ENCODE peak calls at places on chromosome 1, in six cellular contexts. One of them, this sample, is unnamed.

GRCh38 chr1:94669213-94669612 is 127.7 kb upstream of the F3 start:
- DNase-seq in substantia nigra: no peak
- DNase-seq in heart right ventricle: no peak
- DNase-seq in iPS DF 6.9: no peak
- DNase-seq in aorta: no peak
- DNase-seq in stomach: no peak
- DNase-seq in this sample: no peak

GRCh38 chr1:225464851-225465792 is 37.3 kb upstream of the LBR start:
- DNase-seq in substantia nigra: no peak
- DNase-seq in heart right ventricle: no peak
- DNase-seq in iPS DF 6.9: peak
- DNase-seq in aorta: peak
- DNase-seq in stomach: no peak
- DNase-seq in this sample: no peak

GRCh38 chr1:44645466-44646244 is 28.6 kb downstream of the TMEM53 start:
- DNase-seq in substantia nigra: peak
- DNase-seq in heart right ventricle: peak
- DNase-seq in iPS DF 6.9: no peak
- DNase-seq in aorta: peak
- DNase-seq in stomach: peak
- DNase-seq in this sample: no peak

GRCh38 chr1:228988655-228989054 is 253.4 kb downstream of the RHOU start:
- DNase-seq in substantia nigra: no peak
- DNase-seq in heart right ventricle: no peak
- DNase-seq in iPS DF 6.9: no peak
- DNase-seq in aorta: no peak
- DNase-seq in stomach: no peak
- DNase-seq in this sample: no peak

GRCh38 chr1:243917177-243917862 is 67.3 kb upstream of the AKT3 start:
- DNase-seq in substantia nigra: peak
- DNase-seq in heart right ventricle: peak
- DNase-seq in iPS DF 6.9: no peak
- DNase-seq in aorta: no peak
- DNase-seq in stomach: no peak
- DNase-seq in this sample: no peak

GRCh38 chr1:6034750-6035096 is 11.0 kb upstream of the KCNAB2 start:
- DNase-seq in substantia nigra: no peak
- DNase-seq in heart right ventricle: no peak
- DNase-seq in iPS DF 6.9: no peak
- DNase-seq in aorta: no peak
- DNase-seq in stomach: no peak
- DNase-seq in this sample: no peak

GRCh38 chr1:214277704-214278635 is 3.0 kb upstream of the SMYD2 start:
- DNase-seq in substantia nigra: no peak
- DNase-seq in heart right ventricle: no peak
- DNase-seq in iPS DF 6.9: no peak
- DNase-seq in aorta: no peak
- DNase-seq in stomach: no peak
- DNase-seq in this sample: no peak

GRCh38 chr1:145690587-145691558 is 16.3 kb downstream of the PDZK1 start:
- DNase-seq in substantia nigra: no peak
- DNase-seq in heart right ventricle: no peak
- DNase-seq in iPS DF 6.9: no peak
- DNase-seq in aorta: no peak
- DNase-seq in stomach: no peak
- DNase-seq in this sample: no peak

GRCh38 chr1:162083273-162083672 is 13.8 kb downstream of the NOS1AP start:
- DNase-seq in substantia nigra: no peak
- DNase-seq in heart right ventricle: no peak
- DNase-seq in iPS DF 6.9: no peak
- DNase-seq in aorta: no peak
- DNase-seq in stomach: no peak
- DNase-seq in this sample: no peak

GRCh38 chr1:15432327-15432726 is 5.9 kb upstream of the CTRC start:
- DNase-seq in substantia nigra: no peak
- DNase-seq in heart right ventricle: no peak
- DNase-seq in iPS DF 6.9: no peak
- DNase-seq in aorta: no peak
- DNase-seq in stomach: peak
- DNase-seq in this sample: no peak

GRCh38 chr1:63524166-63524565 is 841 bp downstream of the EFCAB7 start:
- DNase-seq in substantia nigra: no peak
- DNase-seq in heart right ventricle: no peak
- DNase-seq in iPS DF 6.9: no peak
- DNase-seq in aorta: no peak
- DNase-seq in stomach: no peak
- DNase-seq in this sample: no peak

GRCh38 chr1:206672844-206673758 is 11.6 kb upstream of the MAPKAPK2 start:
- DNase-seq in substantia nigra: no peak
- DNase-seq in heart right ventricle: no peak
- DNase-seq in iPS DF 6.9: no peak
- DNase-seq in aorta: peak
- DNase-seq in stomach: no peak
- DNase-seq in this sample: no peak
- H3K27ac ChIP-seq in substantia nigra: no peak
- H3K27ac ChIP-seq in heart right ventricle: peak
- H3K27ac ChIP-seq in iPS DF 6.9: no peak
- H3K27ac ChIP-seq in aorta: peak
- H3K27ac ChIP-seq in stomach: no peak
- H3K27ac ChIP-seq in this sample: peak

DNA sequence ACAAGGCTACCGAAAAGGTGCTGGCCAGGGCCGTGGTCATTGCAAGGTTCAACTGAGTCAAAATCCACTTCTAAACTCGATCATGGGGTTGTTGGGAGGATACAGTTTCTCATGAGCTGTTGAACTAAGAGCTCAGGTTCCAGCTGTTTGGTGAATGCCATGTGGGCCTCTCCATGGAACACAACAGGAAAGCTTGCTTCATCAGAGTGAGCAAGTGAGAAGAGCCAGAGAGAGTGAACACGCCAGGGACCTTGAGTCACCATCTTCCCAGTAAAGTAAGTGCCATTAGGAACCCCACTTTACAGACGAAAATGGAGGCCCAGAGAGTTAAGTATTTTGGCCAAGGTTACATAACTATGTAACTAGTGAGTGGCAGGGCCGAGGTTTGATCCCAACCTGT is 475.1 kb upstream of the VAMP3 start:
- DNase-seq in substantia nigra: no peak
- DNase-seq in heart right ventricle: no peak
- DNase-seq in iPS DF 6.9: no peak
- DNase-seq in aorta: no peak
- DNase-seq in stomach: no peak
- DNase-seq in this sample: peak
- H3K27ac ChIP-seq in substantia nigra: no peak
- H3K27ac ChIP-seq in heart right ventricle: no peak
- H3K27ac ChIP-seq in iPS DF 6.9: no peak
- H3K27ac ChIP-seq in aorta: no peak
- H3K27ac ChIP-seq in stomach: no peak
- H3K27ac ChIP-seq in this sample: no peak

DNA sequence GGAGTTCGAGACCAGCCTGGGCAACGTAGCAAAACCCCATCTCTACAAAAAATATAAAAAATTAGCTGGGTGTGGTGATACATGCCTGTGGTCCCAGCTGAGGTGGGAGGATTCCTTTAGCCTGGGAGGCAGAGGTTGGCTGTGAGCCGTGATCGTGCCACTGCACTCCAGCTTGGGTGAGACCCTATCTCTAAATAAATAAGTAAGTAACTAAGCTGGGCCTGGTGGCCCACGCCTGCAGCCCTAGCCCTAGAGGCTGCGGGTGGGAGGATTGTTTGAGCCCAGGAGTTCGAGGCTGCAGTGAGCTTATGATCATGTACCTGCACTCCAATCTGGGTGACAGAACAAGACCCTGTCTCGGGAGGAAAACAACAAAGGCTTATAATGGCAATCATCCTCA is 4.6 kb downstream of the CLIC4 start:
- DNase-seq in substantia nigra: no peak
- DNase-seq in heart right ventricle: no peak
- DNase-seq in iPS DF 6.9: no peak
- DNase-seq in aorta: no peak
- DNase-seq in stomach: no peak
- DNase-seq in this sample: no peak
- H3K27ac ChIP-seq in substantia nigra: no peak
- H3K27ac ChIP-seq in heart right ventricle: no peak
- H3K27ac ChIP-seq in iPS DF 6.9: no peak
- H3K27ac ChIP-seq in aorta: peak
- H3K27ac ChIP-seq in stomach: no peak
- H3K27ac ChIP-seq in this sample: no peak

GRCh38 chr1:179124866-179125265 is 43.0 kb downstream of the TOR3A start:
- DNase-seq in substantia nigra: no peak
- DNase-seq in heart right ventricle: no peak
- DNase-seq in iPS DF 6.9: no peak
- DNase-seq in aorta: no peak
- DNase-seq in stomach: no peak
- DNase-seq in this sample: no peak
- H3K27ac ChIP-seq in substantia nigra: no peak
- H3K27ac ChIP-seq in heart right ventricle: no peak
- H3K27ac ChIP-seq in iPS DF 6.9: no peak
- H3K27ac ChIP-seq in aorta: no peak
- H3K27ac ChIP-seq in stomach: no peak
- H3K27ac ChIP-seq in this sample: no peak

GRCh38 chr1:20589331-20590312 is 725 bp downstream of the CDA start:
- DNase-seq in substantia nigra: no peak
- DNase-seq in heart right ventricle: peak
- DNase-seq in iPS DF 6.9: no peak
- DNase-seq in aorta: peak
- DNase-seq in stomach: no peak
- DNase-seq in this sample: peak
- H3K27ac ChIP-seq in substantia nigra: no peak
- H3K27ac ChIP-seq in heart right ventricle: peak
- H3K27ac ChIP-seq in iPS DF 6.9: no peak
- H3K27ac ChIP-seq in aorta: no peak
- H3K27ac ChIP-seq in stomach: no peak
- H3K27ac ChIP-seq in this sample: no peak

GRCh38 chr1:116400780-116401179 is 27.7 kb downstream of the ATP1A1 start:
- DNase-seq in substantia nigra: no peak
- DNase-seq in heart right ventricle: no peak
- DNase-seq in iPS DF 6.9: no peak
- DNase-seq in aorta: no peak
- DNase-seq in stomach: no peak
- DNase-seq in this sample: no peak
- H3K27ac ChIP-seq in substantia nigra: no peak
- H3K27ac ChIP-seq in heart right ventricle: no peak
- H3K27ac ChIP-seq in iPS DF 6.9: no peak
- H3K27ac ChIP-seq in aorta: no peak
- H3K27ac ChIP-seq in stomach: no peak
- H3K27ac ChIP-seq in this sample: no peak

GRCh38 chr1:22414244-22414751 is 37.4 kb upstream of the ZBTB40 start:
- DNase-seq in substantia nigra: no peak
- DNase-seq in heart right ventricle: no peak
- DNase-seq in iPS DF 6.9: no peak
- DNase-seq in aorta: no peak
- DNase-seq in stomach: peak
- DNase-seq in this sample: peak
- H3K27ac ChIP-seq in substantia nigra: no peak
- H3K27ac ChIP-seq in heart right ventricle: no peak
- H3K27ac ChIP-seq in iPS DF 6.9: no peak
- H3K27ac ChIP-seq in aorta: no peak
- H3K27ac ChIP-seq in stomach: peak
- H3K27ac ChIP-seq in this sample: peak